ENCODE peak calls at places on chromosome 6, in seven cellular contexts. T is HCT116, O is HepG2, C is SK-N-SH, Q is K562, Z is H1, G is GM12878. P is an unnamed sample.

GRCh38 chr6:55069132-55069781 is 105.1 kb upstream of the HCRTR2 start:
- DNase-seq in C (peak), G (no peak), T (peak), Z (peak), Q (no peak), O (peak), P (peak)

GRCh38 chr6:168186438-168186837 is 107.4 kb upstream of the FRMD1 start:
- DNase-seq in C (no peak), Q (no peak), O (no peak), T (no peak), Z (no peak), G (no peak), P (no peak)

GRCh38 chr6:52213127-52213526 is 27.0 kb downstream of the IL17A start:
- DNase-seq in T (no peak), O (peak), Z (no peak), G (no peak), Q (no peak), C (no peak), P (no peak)

GRCh38 chr6:134589512-134589911 is 271.6 kb upstream of the SGK1 start:
- DNase-seq in G (no peak), Z (peak), Q (no peak), T (no peak), O (no peak), C (no peak), P (no peak)

GRCh38 chr6:148342146-148343027 is at the start of gene SASH1:
- DNase-seq in Z (peak), C (peak), G (peak), Q (no peak), O (peak), T (peak), P (peak)

GRCh38 chr6:16243055-16243454 is 4.7 kb downstream of the GMPR start:
- DNase-seq in Q (no peak), Z (no peak), O (no peak), C (no peak), T (no peak), G (no peak), P (no peak)

GRCh38 chr6:150286919-150287318 is 81.9 kb upstream of the IYD start:
- DNase-seq in C (no peak), O (no peak), Z (no peak), G (no peak), T (no peak), Q (no peak), P (no peak)

GRCh38 chr6:7550433-7550801 is 8.9 kb downstream of the DSP start:
- DNase-seq in Q (no peak), G (no peak), C (no peak), O (peak), Z (no peak), T (no peak), P (peak)

GRCh38 chr6:165894228-165894825 is 231.3 kb upstream of the PDE10A start:
- DNase-seq in Q (no peak), O (no peak), Z (no peak), G (no peak), T (no peak), C (no peak), P (no peak)

GRCh38 chr6:14117158-14118090 is at the start of gene CD83:
- DNase-seq in Z (no peak), T (peak), O (peak), G (no peak), Q (peak), C (peak), P (peak)

GRCh38 chr6:163404825-163405265 is 9.7 kb upstream of the QKI start:
- DNase-seq in O (peak), Z (no peak), C (no peak), Q (no peak), G (no peak), T (no peak), P (no peak)

GRCh38 chr6:72580281-72580940 is 41.5 kb upstream of the KCNQ5 start:
- DNase-seq in Q (peak), G (no peak), Z (peak), O (peak), T (peak), C (peak), P (no peak)

GRCh38 chr6:7932625-7933024 is 22.0 kb upstream of the TXNDC5 start:
- DNase-seq in C (no peak), G (no peak), Z (no peak), T (no peak), O (no peak), Q (no peak), P (no peak)

GRCh38 chr6:32317532-32317931 is 54.2 kb downstream of the TSBP1 start:
- DNase-seq in G (no peak), Q (no peak), T (no peak), C (no peak), O (no peak), Z (no peak), P (no peak)

GRCh38 chr6:95364016-95364604 is 213.2 kb upstream of the MANEA start:
- DNase-seq in Q (no peak), Z (no peak), G (no peak), C (peak), T (peak), O (peak), P (peak)

GRCh38 chr6:26033132-26033941 is 53.9 kb upstream of the HFE start:
- DNase-seq in T (peak), O (peak), Z (no peak), C (peak), Q (peak), G (peak), P (peak)

GRCh38 chr6:125759184-125759902 is 9.9 kb downstream of the HEY2 start:
- DNase-seq in Z (no peak), Q (peak), C (peak), O (no peak), G (no peak), T (peak), P (no peak)

GRCh38 chr6:142784344-142784743 is 160.6 kb downstream of the HIVEP2 start:
- DNase-seq in Q (no peak), G (peak), O (no peak), C (no peak), T (no peak), Z (no peak), P (no peak)

GRCh38 chr6:41771058-41771983 is 8.4 kb downstream of the FRS3 start:
- DNase-seq in G (no peak), Z (no peak), O (no peak), Q (no peak), T (no peak), C (no peak), P (no peak)

GRCh38 chr6:31479933-31480535 is 17.9 kb upstream of the MICB start:
- DNase-seq in O (no peak), Z (no peak), Q (no peak), T (no peak), G (no peak), C (no peak), P (peak)

GRCh38 chr6:29757701-29758293 is 34.6 kb downstream of the HLA-F start:
- DNase-seq in O (no peak), Q (peak), Z (no peak), T (no peak), G (no peak), C (no peak), P (no peak)

GRCh38 chr6:83488448-83488847 is 23.9 kb upstream of the PRSS35 start:
- DNase-seq in G (no peak), O (no peak), Z (no peak), C (no peak), T (no peak), Q (no peak), P (no peak)

GRCh38 chr6:111474106-111474505 is 8.9 kb downstream of the REV3L start:
- DNase-seq in Q (no peak), O (no peak), C (no peak), T (no peak), G (no peak), Z (no peak), P (no peak)
- TF ChIP-seq JUND in Q (no peak), O (no peak), C (no peak), T (no peak), G (no peak), Z (no peak), P (no peak)

DNA sequence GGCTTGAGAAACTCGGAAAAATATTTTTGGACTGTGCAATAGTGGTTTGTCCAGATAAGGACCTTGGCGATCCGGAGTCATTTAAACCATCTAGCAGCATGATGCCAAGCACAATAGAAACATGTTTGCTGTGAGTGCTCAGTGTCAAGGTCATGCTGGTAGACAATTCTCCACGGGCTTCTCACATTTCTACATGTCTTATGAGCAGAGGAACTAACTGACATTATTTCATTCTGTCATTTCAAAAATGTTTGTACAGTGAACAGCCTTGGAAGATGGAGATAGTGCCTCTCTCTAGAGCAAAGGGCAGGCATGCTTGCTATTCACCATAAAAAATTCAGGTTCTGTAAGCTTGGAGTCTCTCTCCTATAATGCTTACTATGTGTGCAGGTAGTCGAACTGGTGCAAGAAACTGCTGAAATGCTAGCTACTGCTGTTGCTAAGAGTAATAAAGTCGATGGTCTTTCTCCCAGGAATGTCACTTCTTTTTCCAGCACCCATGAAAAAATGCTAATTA is 25.4 kb upstream of the CCN2 start:
- DNase-seq in C (no peak), Z (no peak), T (no peak), O (peak), Q (no peak), G (no peak), P (no peak)
- TF ChIP-seq JUND in C (no peak), Z (no peak), T (no peak), O (no peak), Q (no peak), G (no peak), P (no peak)

GRCh38 chr6:111605100-111605748 is 454 bp downstream of the TRAF3IP2 start:
- DNase-seq in Q (peak), T (no peak), G (no peak), Z (peak), O (no peak), C (no peak), P (no peak)
- TF ChIP-seq JUND in Q (no peak), T (no peak), G (no peak), Z (no peak), O (no peak), C (no peak), P (no peak)

GRCh38 chr6:68282646-68283045 is 352.4 kb upstream of the ADGRB3 start:
- DNase-seq in T (no peak), C (no peak), Z (no peak), G (no peak), Q (no peak), O (no peak), P (no peak)

DNA sequence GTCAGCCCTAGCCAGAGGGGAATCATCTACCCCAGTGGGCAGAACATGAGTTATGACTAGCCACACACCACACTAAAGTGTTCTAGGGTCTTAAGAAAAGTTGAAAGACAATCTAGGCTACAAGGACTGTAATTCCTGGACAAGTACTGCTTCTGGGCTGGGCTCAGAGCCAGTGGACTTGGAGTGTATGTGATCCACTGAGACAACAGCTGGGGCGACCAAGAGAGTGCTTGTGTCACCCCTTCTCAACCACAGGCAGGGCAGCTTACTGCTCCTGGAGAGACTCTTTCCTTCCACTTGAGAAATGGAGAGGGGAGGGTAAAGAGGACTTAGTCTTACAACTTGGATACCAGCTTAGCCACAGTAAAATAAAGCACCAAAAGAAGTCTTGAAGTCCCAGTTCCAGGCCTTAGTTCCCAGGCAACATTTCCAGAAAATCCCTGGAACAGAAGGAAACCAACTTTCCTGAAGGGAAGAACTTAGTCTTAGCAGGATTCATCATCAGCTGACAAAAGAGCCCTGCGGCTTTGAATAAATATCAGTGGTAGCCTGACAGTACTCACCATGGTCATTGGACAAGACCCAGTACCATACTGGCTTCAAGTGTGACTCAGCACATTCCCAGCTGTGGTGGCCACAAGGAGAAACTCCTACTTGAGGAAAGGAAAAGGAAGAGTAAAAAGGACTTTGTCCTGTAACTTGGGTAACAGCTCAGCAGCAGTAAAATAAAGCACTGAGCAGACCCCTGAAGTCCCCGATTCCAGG is 355.1 kb upstream of the ADGRB3 start:
- DNase-seq in T (no peak), Z (no peak), G (no peak), O (no peak), C (no peak), Q (no peak), P (no peak)
- TF ChIP-seq JUND in T (no peak), Z (no peak), G (no peak), O (no peak), C (no peak), Q (no peak), P (no peak)

DNA sequence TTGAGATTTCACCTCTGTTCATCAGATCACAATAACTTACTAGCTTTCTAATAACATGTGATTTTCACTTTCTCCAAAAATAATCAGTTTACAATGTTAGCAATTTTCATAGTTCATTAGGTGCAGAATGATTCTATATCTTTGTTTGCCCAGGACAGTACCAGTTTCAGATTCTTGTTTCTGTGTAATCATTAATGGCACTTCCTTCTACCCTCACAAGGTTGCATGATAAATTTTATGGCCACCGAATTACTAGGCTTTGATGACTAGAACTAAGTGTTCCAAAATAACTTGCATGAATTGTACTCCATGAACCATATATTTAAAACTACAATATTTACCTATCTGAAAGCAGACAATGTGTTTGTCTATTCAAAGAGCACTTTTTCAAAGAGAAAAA is 442.3 kb downstream of the EPHA7 start:
- DNase-seq in G (no peak), Q (no peak), T (no peak), C (no peak), Z (no peak), O (no peak), P (no peak)
- TF ChIP-seq JUND in G (no peak), Q (no peak), T (no peak), C (no peak), Z (no peak), O (no peak), P (no peak)

P was measured in T47D.